ENCODE peak calls at places on chromosomes 1 and 21, in four cellular contexts. A is HEK293T, J is K562, D is HepG2. V is an unnamed sample.

GRCh38 chr21:43645414-43645891 is 13.8 kb downstream of the HSF2BP start:
- DNase-seq in D (peak; percentile 58), A (peak; percentile 56), J (peak; percentile 62), V (no peak)

GRCh38 chr1:64975127-64975526 is 8.8 kb upstream of the JAK1 start:
- DNase-seq in A (no peak), J (no peak), D (no peak), V (no peak)

GRCh38 chr1:109535481-109535880 is 4.2 kb upstream of the GPR61 start:
- DNase-seq in J (no peak), A (no peak), D (no peak), V (no peak)

GRCh38 chr1:205507896-205508714 is 3.6 kb downstream of the CDK18 start:
- DNase-seq in J (no peak), A (no peak), D (no peak), V (no peak)

GRCh38 chr1:2520206-2520605 is 6.2 kb downstream of the PANK4 start:
- DNase-seq in J (no peak), A (no peak), D (no peak), V (no peak)

GRCh38 chr1:59332983-59333382 is 36.1 kb downstream of the FGGY start:
- DNase-seq in J (no peak), A (no peak), D (no peak), V (no peak)

GRCh38 chr1:29426701-29427279 is 190.5 kb downstream of the PTPRU start:
- DNase-seq in A (no peak), J (no peak), D (no peak), V (no peak)

GRCh38 chr1:217078010-217078704 is 354.9 kb upstream of the ESRRG start:
- DNase-seq in A (no peak), J (no peak), D (no peak), V (no peak)

GRCh38 chr1:108068141-108068540 is 103.2 kb upstream of the VAV3 start:
- DNase-seq in D (no peak), A (no peak), J (no peak), V (no peak)

GRCh38 chr1:179366093-179366800 is 476 bp downstream of the AXDND1 start:
- DNase-seq in A (no peak), D (no peak), J (no peak), V (no peak)

GRCh38 chr1:245277276-245277675 is 122.5 kb downstream of the KIF26B start:
- DNase-seq in J (no peak), D (peak; percentile 27), A (no peak), V (no peak)

GRCh38 chr1:203754455-203754864 is 10.5 kb upstream of the LAX1 start:
- DNase-seq in D (no peak), J (no peak), A (no peak), V (peak; percentile 68)

GRCh38 chr1:1354271-1355247 is 3.8 kb downstream of the MXRA8 start:
- DNase-seq in J (no peak), D (no peak), A (no peak), V (no peak)

GRCh38 chr21:33197546-33197945 is 32.2 kb upstream of the IFNAR2 start:
- DNase-seq in A (no peak), J (no peak), D (no peak), V (no peak)

GRCh38 chr1:51957618-51958017 is 32.9 kb downstream of the RAB3B start:
- DNase-seq in J (no peak), D (no peak), A (no peak), V (no peak)

GRCh38 chr1:229271448-229272120 is 673 bp downstream of the RAB4A start:
- DNase-seq in A (peak; percentile 52), D (peak; percentile 28), J (peak; percentile 57), V (no peak)

GRCh38 chr1:230139741-230140140 is 72.7 kb downstream of the GALNT2 start:
- DNase-seq in D (no peak), J (no peak), A (no peak), V (no peak)

GRCh38 chr21:31444061-31444460 is 100.0 kb upstream of the TIAM1 start:
- DNase-seq in D (no peak), A (no peak), J (no peak), V (no peak)

GRCh38 chr21:34915364-34915834 is 133.7 kb downstream of the RUNX1 start:
- DNase-seq in D (no peak), J (no peak), A (no peak), V (no peak)

GRCh38 chr21:8991088-8991907 is 1530.1 kb upstream of the TPTE start:
- DNase-seq in D (peak; percentile 92), J (no peak), A (no peak), V (no peak)

GRCh38 chr1:56070601-56071000 is 508.8 kb downstream of the PLPP3 start:
- DNase-seq in J (no peak), A (no peak), D (no peak), V (no peak)

GRCh38 chr1:243882276-243882675 is 32.2 kb upstream of the AKT3 start:
- DNase-seq in D (no peak), J (peak; percentile 20), A (no peak), V (no peak)

GRCh38 chr1:5933050-5933449 is 59.2 kb downstream of the NPHP4 start:
- DNase-seq in A (no peak), J (no peak), D (no peak), V (no peak)

GRCh38 chr1:204841798-204842197 is 28.9 kb upstream of the NFASC start:
- DNase-seq in A (no peak), D (no peak), J (no peak), V (no peak)

GRCh38 chr1:21885236-21886037 is 51.7 kb downstream of the HSPG2 start:
- DNase-seq in A (no peak), J (no peak), D (no peak), V (no peak)

GRCh38 chr1:240533154-240533780 is 78.7 kb downstream of the GREM2 start:
- DNase-seq in A (no peak), D (no peak), J (no peak), V (no peak)

GRCh38 chr1:152188673-152189591 is 29.9 kb upstream of the RPTN start:
- DNase-seq in J (peak; percentile 35), A (peak; percentile 62), D (peak; percentile 11), V (no peak)

GRCh38 chr1:240149488-240150094 is 57.9 kb downstream of the FMN2 start:
- DNase-seq in J (peak; percentile 9), A (peak; percentile 31), D (peak; percentile 17), V (no peak)

GRCh38 chr1:53483170-53483569 is 24.0 kb downstream of the DMRTB1 start:
- DNase-seq in D (no peak), J (no peak), A (no peak), V (no peak)
- TF ChIP-seq TARDBP in D (no peak), J (no peak), A (no peak), V (no peak)

DNA sequence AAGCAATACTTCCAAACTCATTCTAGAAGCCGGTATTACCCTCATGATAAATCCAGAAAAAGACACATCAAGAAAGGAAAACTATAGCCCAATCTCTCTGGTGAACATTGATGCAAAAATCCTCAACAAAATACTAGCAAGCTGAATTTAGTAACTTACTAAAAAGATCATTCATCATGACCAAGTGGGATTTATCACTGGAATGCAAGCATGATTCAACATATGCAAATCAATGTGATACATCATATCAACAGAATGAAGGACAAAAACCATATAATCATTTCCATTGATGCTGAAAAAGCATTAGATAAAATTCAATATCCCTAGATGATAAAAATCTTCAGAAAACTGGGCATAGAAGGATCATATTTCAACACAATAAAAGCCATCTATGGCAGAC is 402.9 kb downstream of the TGFB2 start:
- DNase-seq in D (no peak), A (no peak), J (no peak), V (no peak)
- TF ChIP-seq TARDBP in D (no peak), A (no peak), J (no peak), V (no peak)

GRCh38 chr1:98090351-98090750 is 169.5 kb upstream of the DPYD start:
- DNase-seq in D (no peak), A (no peak), J (no peak), V (no peak)
- TF ChIP-seq TARDBP in D (no peak), A (no peak), J (no peak), V (no peak)

GRCh38 chr1:163162281-163162937 is 40.3 kb downstream of the RGS5 start:
- DNase-seq in J (no peak), A (peak; percentile 14), D (no peak), V (no peak)
- TF ChIP-seq TARDBP in J (no peak), A (no peak), D (no peak), V (no peak)

GRCh38 chr1:88763649-88764406 is 79.8 kb downstream of the PKN2 start:
- DNase-seq in J (no peak), D (no peak), A (no peak), V (no peak)
- TF ChIP-seq TARDBP in J (no peak), D (no peak), A (no peak), V (no peak)

GRCh38 chr1:201990427-201990826 is 8.0 kb downstream of the RNPEP start:
- DNase-seq in J (no peak), A (no peak), D (no peak), V (no peak)
- TF ChIP-seq TARDBP in J (no peak), A (no peak), D (no peak), V (no peak)

GRCh38 chr1:222933273-222933672 is 118.4 kb downstream of the DISP1 start:
- DNase-seq in D (no peak), J (no peak), A (no peak), V (no peak)
- TF ChIP-seq TARDBP in D (no peak), J (no peak), A (no peak), V (no peak)